ENCODE peak calls at places on chromosomes 3 and 15, in six cellular contexts. R is A549, K is fibroblast of the aortic adventitia, B is neural crest cell, X is cardiac fibroblast, L is spleen. C is an unnamed sample.

GRCh38 chr3:8255771-8256170 is 245.9 kb upstream of the LMCD1 start:
- DNase-seq in R (no peak), K (no peak), B (no peak), X (no peak), L (no peak), C (no peak)

GRCh38 chr3:88773766-88774165 is 333.7 kb upstream of the EPHA3 start:
- DNase-seq in R (no peak), K (no peak), B (no peak), X (no peak), L (no peak), C (no peak)

GRCh38 chr3:43073116-43073835 is 32.6 kb downstream of the POMGNT2 start:
- DNase-seq in R (no peak), K (no peak), B (no peak), X (no peak), L (no peak), C (no peak)

GRCh38 chr15:66488525-66488924 is 9.0 kb downstream of the SNAPC5 start:
- DNase-seq in R (no peak), K (no peak), B (no peak), X (no peak), L (no peak), C (no peak)

GRCh38 chr3:120093119-120093922 is 926 bp downstream of the GSK3B start:
- DNase-seq in R (peak), K (peak), B (no peak), X (peak), L (peak), C (no peak)

GRCh38 chr15:92683511-92683834 is 27.9 kb upstream of the FAM174B start:
- DNase-seq in R (peak), K (no peak), B (peak), X (peak), L (no peak), C (peak)

GRCh38 chr3:178482981-178483380 is 53.3 kb upstream of the KCNMB2 start:
- DNase-seq in R (no peak), K (no peak), B (no peak), X (no peak), L (no peak), C (no peak)

GRCh38 chr3:62237296-62237948 is 135.9 kb downstream of the FEZF2 start:
- DNase-seq in R (no peak), K (no peak), B (no peak), X (no peak), L (no peak), C (no peak)

GRCh38 chr15:99264125-99264524 is 12.8 kb downstream of the LRRC28 start:
- DNase-seq in R (no peak), K (no peak), B (no peak), X (no peak), L (no peak), C (no peak)

GRCh38 chr15:68653031-68653635 is 74.3 kb downstream of the CORO2B start:
- DNase-seq in R (no peak), K (no peak), B (no peak), X (no peak), L (peak), C (no peak)

GRCh38 chr3:86949850-86950249 is 41.1 kb downstream of the VGLL3 start:
- DNase-seq in R (no peak), K (no peak), B (no peak), X (peak), L (no peak), C (no peak)

GRCh38 chr15:70470556-70471191 is 292.7 kb downstream of the UACA start:
- DNase-seq in R (no peak), K (no peak), B (no peak), X (no peak), L (no peak), C (no peak)

GRCh38 chr3:117443014-117443413 is 733.4 kb downstream of the TUSC7 start:
- DNase-seq in R (no peak), K (peak), B (no peak), X (peak), L (no peak), C (no peak)

GRCh38 chr3:18740631-18741583 is 315.8 kb upstream of the SATB1 start:
- DNase-seq in R (no peak), K (no peak), B (no peak), X (no peak), L (no peak), C (no peak)

GRCh38 chr3:197367081-197367780 is 68.8 kb upstream of the DLG1 start:
- DNase-seq in R (peak), K (no peak), B (no peak), X (peak), L (peak), C (no peak)

GRCh38 chr3:191348098-191348497 is 17.8 kb upstream of the UTS2B start:
- DNase-seq in R (no peak), K (no peak), B (no peak), X (no peak), L (no peak), C (no peak)

GRCh38 chr3:132180337-132180791 is 136.8 kb upstream of the ACP3 start:
- DNase-seq in R (peak), K (peak), B (no peak), X (peak), L (no peak), C (no peak)

GRCh38 chr3:156554842-156555687 is at the start of gene SSR3:
- DNase-seq in R (peak), K (peak), B (peak), X (peak), L (peak), C (peak)
- TF ChIP-seq CTCF in R (no peak), K (peak), B (no peak), X (peak), L (peak), C (peak)

GRCh38 chr15:79204886-79205285 is 77.6 kb upstream of the ANKRD34C start:
- DNase-seq in R (no peak), K (no peak), B (no peak), X (no peak), L (no peak), C (no peak)

GRCh38 chr15:79209690-79210089 is 72.8 kb upstream of the ANKRD34C start:
- DNase-seq in R (no peak), K (no peak), B (no peak), X (no peak), L (no peak), C (peak)

GRCh38 chr15:79209116-79209515 is 73.4 kb upstream of the ANKRD34C start:
- DNase-seq in R (no peak), K (no peak), B (no peak), X (no peak), L (no peak), C (no peak)

GRCh38 chr15:79206940-79207339 is 75.6 kb upstream of the ANKRD34C start:
- DNase-seq in R (no peak), K (no peak), B (no peak), X (no peak), L (no peak), C (no peak)

GRCh38 chr15:79208179-79208578 is 74.3 kb upstream of the ANKRD34C start:
- DNase-seq in R (peak), K (no peak), B (no peak), X (no peak), L (no peak), C (no peak)
- TF ChIP-seq CTCF in R (peak), K (no peak), B (no peak), X (no peak), L (no peak), C (no peak)

GRCh38 chr3:23302276-23302675 is 99.1 kb downstream of the UBE2E2 start:
- DNase-seq in R (no peak), K (peak), B (no peak), X (no peak), L (no peak), C (no peak)

GRCh38 chr3:23301817-23302216 is 98.7 kb downstream of the UBE2E2 start:
- DNase-seq in R (no peak), K (no peak), B (no peak), X (no peak), L (no peak), C (no peak)

GRCh38 chr3:23304424-23304823 is 101.3 kb downstream of the UBE2E2 start:
- DNase-seq in R (no peak), K (peak), B (no peak), X (peak), L (no peak), C (no peak)

GRCh38 chr3:23308986-23309625 is 106.0 kb downstream of the UBE2E2 start:
- DNase-seq in R (no peak), K (no peak), B (no peak), X (no peak), L (no peak), C (no peak)

GRCh38 chr3:23303601-23304217 is 100.6 kb downstream of the UBE2E2 start:
- DNase-seq in R (no peak), K (no peak), B (no peak), X (no peak), L (no peak), C (no peak)
- TF ChIP-seq CTCF in R (no peak), K (no peak), B (no peak), X (no peak), L (no peak), C (no peak)

GRCh38 chr3:125582707-125583106 is 12.6 kb downstream of the OSBPL11 start:
- DNase-seq in R (no peak), K (peak), B (no peak), X (peak), L (no peak), C (no peak)
- TF ChIP-seq CTCF in R (no peak), K (no peak), B (no peak), X (no peak), L (no peak), C (peak)

DNA sequence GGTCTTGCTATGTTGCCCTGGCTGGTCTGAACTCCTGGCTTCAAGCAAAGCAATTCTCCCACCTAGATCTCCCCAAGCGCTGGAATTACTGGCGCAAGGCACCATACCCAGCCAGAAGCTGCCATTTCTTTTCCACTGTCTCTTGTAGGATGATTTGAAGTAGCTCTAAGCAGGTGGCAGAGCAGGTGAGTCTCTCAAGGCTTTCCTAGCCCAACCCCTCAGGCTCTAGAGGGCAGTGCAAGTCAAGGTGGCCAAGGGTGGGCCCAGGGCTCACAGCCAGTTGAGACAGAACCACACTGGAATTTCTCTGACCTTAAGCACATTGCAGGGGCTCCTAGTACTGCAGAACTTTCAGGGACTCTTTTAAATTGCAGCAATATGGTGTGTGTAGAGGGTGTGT is 15.6 kb upstream of the DAG1 start:
- DNase-seq in R (peak), K (no peak), B (no peak), X (no peak), L (no peak), C (peak)
- TF ChIP-seq CTCF in R (peak), K (peak), B (peak), X (no peak), L (no peak), C (peak)

DNA sequence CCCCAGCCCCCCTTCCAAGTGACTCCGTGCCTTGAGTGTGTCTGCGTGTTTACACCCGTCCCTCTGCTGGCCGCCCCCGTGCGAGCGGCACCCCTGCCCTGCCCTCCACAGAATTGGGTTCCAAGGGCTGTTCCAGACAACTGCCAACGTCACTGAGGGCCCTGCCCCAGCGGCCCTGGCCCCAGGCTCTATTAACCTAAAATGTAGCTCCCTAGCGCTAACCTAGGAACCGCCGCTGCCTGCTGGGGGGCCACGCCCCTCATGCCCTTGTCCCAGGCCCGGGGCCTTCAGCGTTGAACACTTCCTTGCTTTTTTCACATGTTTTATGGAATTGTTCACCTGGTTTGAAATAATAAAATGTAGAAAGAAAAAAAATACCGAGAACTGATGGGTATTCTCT is 10.0 kb upstream of the SEMA3B start:
- DNase-seq in R (no peak), K (no peak), B (no peak), X (no peak), L (no peak), C (no peak)
- TF ChIP-seq CTCF in R (no peak), K (no peak), B (no peak), X (no peak), L (no peak), C (no peak)

DNA sequence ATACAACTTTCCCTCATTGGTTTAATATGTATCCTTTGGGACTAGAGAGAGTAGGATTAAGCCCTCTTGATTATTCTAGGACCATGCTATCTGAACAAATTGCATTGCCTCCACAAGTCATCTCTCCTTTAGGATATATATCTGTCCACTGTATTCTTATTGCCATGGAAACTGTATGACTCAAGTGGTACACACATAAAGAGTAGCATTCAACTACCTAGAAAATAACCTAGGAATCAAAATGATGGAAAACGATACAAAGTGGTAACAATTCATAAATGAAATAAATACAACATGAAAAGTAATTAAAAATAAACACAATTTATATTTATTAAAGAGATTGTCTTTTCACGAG is 212.1 kb upstream of the P2RY1 start:
- DNase-seq in R (no peak), K (no peak), B (no peak), X (peak), L (no peak), C (no peak)
- TF ChIP-seq CTCF in R (no peak), K (no peak), B (no peak), X (no peak), L (no peak), C (no peak)

GRCh38 chr3:65425880-65426279 is 612.8 kb downstream of the MAGI1 start:
- DNase-seq in R (peak), K (peak), B (no peak), X (peak), L (no peak), C (no peak)
- TF ChIP-seq CTCF in R (no peak), K (peak), B (peak), X (peak), L (no peak), C (peak)

C was measured in progenitor cell of endocrine pancreas.